ENCODE peak calls at places on chromosomes 5 and 9, in eight cellular contexts. P is effector memory CD4-positive, alpha-beta T cell; W is body of pancreas; F is H9; G is endothelial cell of umbilical vein; K is mucosa of descending colon; Q is mesenchymal stem cell; A is pancreas. N is an unnamed sample.

GRCh38 chr9:37445832-37446231 is 19.4 kb downstream of the ZBTB5 start:
- DNase-seq in P (no peak), W (no peak), F (no peak), G (no peak), K (no peak), Q (no peak), A (no peak), N (no peak)

GRCh38 chr9:120390637-120391190 is 189.3 kb downstream of the CDK5RAP2 start:
- DNase-seq in P (no peak), W (no peak), F (no peak), G (no peak), K (no peak), Q (no peak), A (no peak), N (no peak)

GRCh38 chr5:14481299-14481799 is 100.2 kb upstream of the OTULINL start:
- DNase-seq in P (no peak), W (no peak), F (no peak), G (no peak), K (no peak), Q (no peak), A (no peak), N (no peak)

GRCh38 chr9:7153134-7153533 is 395.4 kb downstream of the KDM4C start:
- DNase-seq in P (no peak), W (no peak), F (no peak), G (no peak), K (no peak), Q (no peak), A (no peak), N (no peak)

GRCh38 chr5:130992621-130993020 is 172.4 kb downstream of the HINT1 start:
- DNase-seq in P (no peak), W (no peak), F (no peak), G (no peak), K (no peak), Q (peak; percentile 11), A (no peak), N (no peak)

GRCh38 chr5:104412649-104413240 is 850.2 kb upstream of the NUDT12 start:
- DNase-seq in P (no peak), W (peak; percentile 15), F (peak; percentile 79), G (peak; percentile 26), K (peak; percentile 50), Q (peak; percentile 54), A (peak; percentile 4), N (no peak)

GRCh38 chr9:2158111-2158610 is 143.0 kb downstream of the SMARCA2 start:
- DNase-seq in P (peak; percentile 21), W (peak; percentile 33), F (peak; percentile 47), G (peak; percentile 88), K (peak; percentile 56), Q (peak; percentile 80), A (peak; percentile 28), N (peak; percentile 25)

GRCh38 chr5:142529626-142530278 is 156.1 kb downstream of the FGF1 start:
- DNase-seq in P (no peak), W (no peak), F (no peak), G (peak; percentile 72), K (no peak), Q (no peak), A (no peak), N (peak; percentile 46)

GRCh38 chr5:73674669-73675004 is 48.6 kb downstream of the ARHGEF28 start:
- DNase-seq in P (no peak), W (no peak), F (no peak), G (no peak), K (no peak), Q (no peak), A (no peak), N (no peak)

GRCh38 chr9:92176800-92177185 is 61.6 kb upstream of the SPTLC1 start:
- DNase-seq in P (no peak), W (no peak), F (no peak), G (no peak), K (no peak), Q (no peak), A (no peak), N (no peak)

GRCh38 chr5:115856936-115857524 is 15.3 kb downstream of the AP3S1 start:
- DNase-seq in P (no peak), W (no peak), F (no peak), G (peak; percentile 79), K (no peak), Q (no peak), A (no peak), N (no peak)

GRCh38 chr9:75878461-75878860 is 12.0 kb upstream of the PCSK5 start:
- DNase-seq in P (no peak), W (no peak), F (no peak), G (no peak), K (no peak), Q (no peak), A (no peak), N (no peak)

GRCh38 chr5:74081126-74081525 is 455.1 kb downstream of the ARHGEF28 start:
- DNase-seq in P (no peak), W (no peak), F (no peak), G (no peak), K (no peak), Q (no peak), A (no peak), N (no peak)

GRCh38 chr9:23464275-23464674 is 361.8 kb downstream of the ELAVL2 start:
- DNase-seq in P (no peak), W (no peak), F (no peak), G (no peak), K (no peak), Q (no peak), A (no peak), N (no peak)

GRCh38 chr5:68661237-68661636 is 432.6 kb upstream of the SLC30A5 start:
- DNase-seq in P (no peak), W (no peak), F (peak; percentile 60), G (no peak), K (peak; percentile 58), Q (peak; percentile 33), A (no peak), N (no peak)

GRCh38 chr9:26888271-26888670 is 4.3 kb downstream of the CAAP1 start:
- DNase-seq in P (no peak), W (no peak), F (no peak), G (peak; percentile 6), K (no peak), Q (peak; percentile 58), A (no peak), N (no peak)

GRCh38 chr5:96614110-96614691 is 48.0 kb upstream of the CAST start:
- DNase-seq in P (peak; percentile 8), W (peak; percentile 63), F (peak; percentile 52), G (peak; percentile 92), K (peak; percentile 88), Q (peak; percentile 94), A (peak; percentile 36), N (peak; percentile 84)

GRCh38 chr9:137221477-137222111 is 446 bp downstream of the RNF208 start:
- DNase-seq in P (no peak), W (peak; percentile 39), F (peak; percentile 60), G (no peak), K (peak; percentile 35), Q (no peak), A (peak; percentile 43), N (no peak)

GRCh38 chr9:137220317-137221094 is 1.5 kb downstream of the RNF208 start:
- DNase-seq in P (no peak), W (no peak), F (no peak), G (no peak), K (no peak), Q (no peak), A (no peak), N (no peak)

GRCh38 chr9:137221095-137221374 is 1.0 kb downstream of the RNF208 start:
- DNase-seq in P (no peak), W (no peak), F (no peak), G (no peak), K (peak; percentile 20), Q (no peak), A (no peak), N (no peak)

GRCh38 chr9:137223078-137224040 is 1.3 kb upstream of the RNF208 start:
- DNase-seq in P (peak; percentile 98), W (peak; percentile 97), F (peak; percentile 97), G (peak; percentile 98), K (peak; percentile 97), Q (peak; percentile 98), A (peak; percentile 97), N (peak; percentile 99)

GRCh38 chr9:137222190-137223077 is at the start of gene RNF208:
- DNase-seq in P (no peak), W (peak; percentile 37), F (peak; percentile 54), G (peak; percentile 12), K (peak; percentile 38), Q (peak; percentile 24), A (peak; percentile 46), N (no peak)
- H3K4me1 ChIP-seq in P (peaks cover 22% of the 10 kb centered on the region), W (peaks cover 65% of the 10 kb centered on the region), F (no peaks in the 10 kb centered on the region), G (peaks cover 18% of the 10 kb centered on the region), K (peaks cover 37% of the 10 kb centered on the region), Q (peaks cover 68% of the 10 kb centered on the region), A (peaks cover 20% of the 10 kb centered on the region), N (peaks cover 54% of the 10 kb centered on the region)

DNA sequence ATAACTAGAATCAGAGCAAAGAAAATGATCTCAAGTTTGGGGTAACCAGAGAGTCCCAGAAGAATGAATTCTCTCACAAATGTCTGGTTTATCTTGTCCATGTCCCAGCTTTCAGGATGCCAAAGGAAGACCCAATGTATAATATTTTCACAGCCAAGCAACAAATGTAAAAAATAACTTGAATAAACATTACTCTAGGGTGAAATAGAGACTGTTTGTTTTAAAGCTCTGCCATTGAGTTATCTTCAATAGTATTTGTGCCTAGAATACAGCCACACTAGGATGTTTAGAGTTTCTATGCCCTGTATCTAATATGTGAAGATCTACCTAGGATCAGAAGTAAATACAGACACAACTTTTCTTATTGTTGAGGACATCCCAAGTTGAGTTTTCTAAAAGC is at the start of gene OR13C4:
- DNase-seq in P (no peak), W (no peak), F (no peak), G (no peak), K (no peak), Q (no peak), A (no peak), N (no peak)
- H3K4me1 ChIP-seq in P (no peaks in the 10 kb centered on the region), W (no peaks in the 10 kb centered on the region), F (no peaks in the 10 kb centered on the region), G (no peaks in the 10 kb centered on the region), K (no peaks in the 10 kb centered on the region), Q (no peaks in the 10 kb centered on the region), A (no peaks in the 10 kb centered on the region), N (no peaks in the 10 kb centered on the region)

GRCh38 chr9:127835930-127836586 is 18.4 kb downstream of the ENG start:
- DNase-seq in P (no peak), W (no peak), F (no peak), G (peak; percentile 70), K (peak; percentile 50), Q (peak; percentile 95), A (no peak), N (no peak)
- H3K4me1 ChIP-seq in P (no peaks in the 10 kb centered on the region), W (peaks cover 66% of the 10 kb centered on the region), F (no peaks in the 10 kb centered on the region), G (peaks cover 60% of the 10 kb centered on the region), K (peaks cover 8% of the 10 kb centered on the region), Q (peaks cover 39% of the 10 kb centered on the region), A (peaks cover 14% of the 10 kb centered on the region), N (peaks cover 25% of the 10 kb centered on the region)

GRCh38 chr9:77561321-77562020 is 86.7 kb downstream of the GNA14 start:
- DNase-seq in P (no peak), W (no peak), F (no peak), G (peak; percentile 38), K (no peak), Q (no peak), A (no peak), N (no peak)

GRCh38 chr9:77562021-77562748 is 85.9 kb downstream of the GNA14 start:
- DNase-seq in P (no peak), W (no peak), F (no peak), G (no peak), K (no peak), Q (no peak), A (no peak), N (no peak)

DNA sequence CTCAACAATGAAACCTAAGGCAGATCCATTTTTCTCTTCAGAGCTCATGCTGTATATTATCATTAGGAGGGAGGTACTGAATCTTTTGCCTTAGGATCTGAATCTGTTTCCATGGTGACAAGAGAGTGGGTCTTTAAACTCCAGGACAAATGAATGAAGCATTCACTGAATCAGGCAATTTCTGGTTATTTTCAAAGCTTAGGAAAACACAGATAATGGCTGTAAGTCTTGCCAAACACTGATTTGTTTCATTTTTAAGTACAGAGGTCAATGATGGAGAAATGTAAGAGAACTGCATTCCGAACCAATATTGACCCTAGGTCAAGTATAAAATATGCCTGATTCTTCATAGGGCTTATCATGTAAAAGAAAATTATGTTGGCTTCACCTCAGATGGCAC is 84.9 kb downstream of the GNA14 start:
- DNase-seq in P (no peak), W (no peak), F (no peak), G (no peak), K (no peak), Q (no peak), A (no peak), N (no peak)
- H3K4me1 ChIP-seq in P (no peaks in the 10 kb centered on the region), W (no peaks in the 10 kb centered on the region), F (peaks cover 2% of the 10 kb centered on the region), G (peaks cover 14% of the 10 kb centered on the region), K (no peaks in the 10 kb centered on the region), Q (no peaks in the 10 kb centered on the region), A (no peaks in the 10 kb centered on the region), N (no peaks in the 10 kb centered on the region)